ENCODE peak calls at places on chromosomes 3 and 15, in seven cellular contexts. J is osteocyte, P is HepG2, H is foreskin fibroblast, K is uterus, W is OCI-LY7, M is bronchial epithelial cell. T is an unnamed sample.

GRCh38 chr3:169787120-169787519 is 13.9 kb downstream of the MYNN start:
- DNase-seq in J (no peak), P (no peak), H (no peak), K (no peak), W (no peak), M (no peak), T (no peak)

GRCh38 chr3:5162102-5162501 is 25.4 kb upstream of the EDEM1 start:
- DNase-seq in J (no peak), P (peak), H (peak), K (no peak), W (no peak), M (peak), T (no peak)

GRCh38 chr3:117252208-117252607 is 542.6 kb downstream of the TUSC7 start:
- DNase-seq in J (no peak), P (no peak), H (peak), K (no peak), W (no peak), M (peak), T (no peak)

GRCh38 chr3:101827211-101828174 is 21.8 kb upstream of the NFKBIZ start:
- DNase-seq in J (no peak), P (peak), H (peak), K (peak), W (peak), M (peak), T (peak)

GRCh38 chr3:70065666-70066253 is 66.2 kb downstream of the SAMMSON start:
- DNase-seq in J (no peak), P (no peak), H (no peak), K (no peak), W (no peak), M (no peak), T (no peak)

GRCh38 chr3:9059489-9060400 is 96.5 kb upstream of the RAD18 start:
- DNase-seq in J (no peak), P (no peak), H (no peak), K (no peak), W (no peak), M (no peak), T (no peak)

GRCh38 chr3:175187586-175187985 is 328.5 kb downstream of the NAALADL2 start:
- DNase-seq in J (no peak), P (no peak), H (no peak), K (no peak), W (no peak), M (no peak), T (no peak)

GRCh38 chr3:141076026-141076797 is 25.1 kb downstream of the SPSB4 start:
- DNase-seq in J (no peak), P (no peak), H (no peak), K (no peak), W (no peak), M (no peak), T (no peak)

GRCh38 chr15:96338772-96339661 is 8.5 kb downstream of the NR2F2 start:
- DNase-seq in J (no peak), P (peak), H (peak), K (no peak), W (no peak), M (no peak), T (no peak)

GRCh38 chr15:89171136-89172072 is 50.0 kb downstream of the RLBP1 start:
- DNase-seq in J (no peak), P (peak), H (peak), K (no peak), W (peak), M (peak), T (peak)

GRCh38 chr3:169094204-169094603 is 569.3 kb downstream of the MECOM start:
- DNase-seq in J (no peak), P (no peak), H (peak), K (no peak), W (no peak), M (no peak), T (no peak)

GRCh38 chr3:32869513-32870047 is 51.8 kb downstream of the TRIM71 start:
- DNase-seq in J (no peak), P (no peak), H (no peak), K (no peak), W (no peak), M (no peak), T (no peak)

GRCh38 chr3:85360742-85361387 is 402.1 kb downstream of the CADM2 start:
- DNase-seq in J (no peak), P (peak), H (peak), K (no peak), W (peak), M (peak), T (no peak)

GRCh38 chr3:169836058-169836941 is 23.6 kb upstream of the LRRC34 start:
- DNase-seq in J (no peak), P (no peak), H (peak), K (no peak), W (peak), M (no peak), T (no peak)

GRCh38 chr3:168117853-168118313 is 22.2 kb upstream of the GOLIM4 start:
- DNase-seq in J (no peak), P (peak), H (peak), K (no peak), W (no peak), M (peak), T (no peak)

GRCh38 chr15:88835646-88836045 is 32.4 kb downstream of the ACAN start:
- DNase-seq in J (no peak), P (no peak), H (peak), K (no peak), W (no peak), M (peak), T (no peak)

GRCh38 chr3:100810671-100811070 is 101.4 kb downstream of the TFG start:
- DNase-seq in J (no peak), P (no peak), H (peak), K (no peak), W (no peak), M (no peak), T (no peak)

GRCh38 chr15:92000709-92001108 is 147.2 kb downstream of the SLCO3A1 start:
- DNase-seq in J (no peak), P (no peak), H (no peak), K (no peak), W (peak), M (no peak), T (no peak)

GRCh38 chr3:14947105-14947885 is at the start of gene NR2C2:
- DNase-seq in J (peak), P (peak), H (peak), K (peak), W (peak), M (peak), T (peak)

GRCh38 chr3:46848271-46849097 is 14.8 kb downstream of the MYL3 start:
- DNase-seq in J (no peak), P (no peak), H (peak), K (no peak), W (peak), M (no peak), T (peak)

GRCh38 chr15:39084683-39085530 is 496.0 kb upstream of the THBS1 start:
- DNase-seq in J (no peak), P (peak), H (peak), K (peak), W (no peak), M (peak), T (no peak)

GRCh38 chr3:11482024-11482423 is 161.7 kb downstream of the VGLL4 start:
- DNase-seq in J (no peak), P (no peak), H (peak), K (peak), W (no peak), M (no peak), T (no peak)

GRCh38 chr15:29568840-29569532 is 253.3 kb downstream of the TJP1 start:
- DNase-seq in J (no peak), P (peak), H (peak), K (no peak), W (peak), M (peak), T (no peak)

GRCh38 chr3:142237891-142238290 is 12.5 kb upstream of the GK5 start:
- DNase-seq in J (no peak), P (no peak), H (peak), K (no peak), W (no peak), M (peak), T (no peak)

GRCh38 chr3:42556089-42556632 is 25.6 kb downstream of the SEC22C start:
- DNase-seq in J (no peak), P (no peak), H (no peak), K (no peak), W (peak), M (no peak), T (no peak)

GRCh38 chr15:99511529-99511864 is 54.3 kb upstream of the MEF2A start:
- DNase-seq in J (no peak), P (no peak), H (peak), K (no peak), W (peak), M (no peak), T (no peak)

GRCh38 chr15:58932791-58933310 is 628 bp downstream of the SLTM start:
- DNase-seq in J (peak), P (no peak), H (no peak), K (no peak), W (no peak), M (peak), T (no peak)

GRCh38 chr3:59313365-59313764 is 263.5 kb upstream of the CFAP20DC start:
- DNase-seq in J (no peak), P (peak), H (peak), K (no peak), W (peak), M (peak), T (peak)

GRCh38 chr15:78054971-78055370 is 22.5 kb downstream of the TBC1D2B start:
- DNase-seq in J (no peak), P (no peak), H (no peak), K (no peak), W (no peak), M (no peak), T (peak)

GRCh38 chr3:128069271-128069670 is 17.0 kb downstream of the SEC61A1 start:
- DNase-seq in J (no peak), P (no peak), H (no peak), K (no peak), W (no peak), M (no peak), T (no peak)

GRCh38 chr3:72633101-72633500 is 215.1 kb downstream of the SHQ1 start:
- DNase-seq in J (no peak), P (no peak), H (peak), K (no peak), W (no peak), M (no peak), T (no peak)

GRCh38 chr3:55897573-55898224 is 410.6 kb upstream of the WNT5A start:
- DNase-seq in J (no peak), P (no peak), H (peak), K (no peak), W (peak), M (peak), T (no peak)

GRCh38 chr3:76134166-76134565 is 348.8 kb upstream of the ZNF717 start:
- DNase-seq in J (no peak), P (no peak), H (peak), K (no peak), W (no peak), M (peak), T (no peak)

GRCh38 chr3:52879090-52879489 is 18.3 kb downstream of the STIMATE start:
- DNase-seq in J (no peak), P (no peak), H (no peak), K (no peak), W (no peak), M (no peak), T (no peak)

GRCh38 chr15:41798607-41799487 is 24.6 kb downstream of the MAPKBP1 start:
- DNase-seq in J (no peak), P (peak), H (peak), K (no peak), W (no peak), M (no peak), T (no peak)

GRCh38 chr15:82301296-82302016 is 38.8 kb downstream of the SAXO2 start:
- DNase-seq in J (peak), P (no peak), H (no peak), K (no peak), W (no peak), M (no peak), T (no peak)

GRCh38 chr3:159818997-159819500 is 169.6 kb upstream of the IL12A start:
- DNase-seq in J (no peak), P (no peak), H (no peak), K (no peak), W (no peak), M (no peak), T (no peak)

GRCh38 chr3:159817571-159817970 is 171.1 kb upstream of the IL12A start:
- DNase-seq in J (no peak), P (no peak), H (no peak), K (no peak), W (no peak), M (no peak), T (no peak)

GRCh38 chr3:159819676-159820075 is 169.0 kb upstream of the IL12A start:
- DNase-seq in J (no peak), P (no peak), H (no peak), K (no peak), W (no peak), M (no peak), T (no peak)

GRCh38 chr3:159817136-159817535 is 171.5 kb upstream of the IL12A start:
- DNase-seq in J (no peak), P (no peak), H (no peak), K (no peak), W (no peak), M (no peak), T (no peak)

DNA sequence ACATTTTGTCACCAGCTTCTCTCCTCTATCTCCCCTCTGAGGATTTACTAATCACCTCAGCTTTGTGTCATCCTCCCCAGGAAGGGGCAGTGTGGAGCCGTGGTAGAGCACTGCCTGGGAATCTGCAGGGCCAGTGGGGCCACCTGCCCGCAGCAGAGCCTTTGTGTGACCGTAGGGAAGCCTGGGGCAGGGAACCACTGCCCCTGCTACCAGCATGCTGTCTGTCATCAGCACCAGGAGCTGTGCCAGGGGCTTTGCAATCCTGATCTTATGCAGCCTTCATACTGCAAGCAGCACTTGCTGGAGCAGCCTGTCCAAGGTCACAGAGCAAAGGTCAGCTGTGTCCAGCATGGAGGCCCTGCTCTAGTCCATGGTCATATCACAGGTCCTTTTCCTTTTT is 170.2 kb upstream of the IL12A start:
- DNase-seq in J (no peak), P (peak), H (peak), K (no peak), W (no peak), M (no peak), T (no peak)
- TF ChIP-seq CTCF in J (peak), P (peak), H (no peak), K (no peak), W (no peak), M (no peak), T (no peak)

DNA sequence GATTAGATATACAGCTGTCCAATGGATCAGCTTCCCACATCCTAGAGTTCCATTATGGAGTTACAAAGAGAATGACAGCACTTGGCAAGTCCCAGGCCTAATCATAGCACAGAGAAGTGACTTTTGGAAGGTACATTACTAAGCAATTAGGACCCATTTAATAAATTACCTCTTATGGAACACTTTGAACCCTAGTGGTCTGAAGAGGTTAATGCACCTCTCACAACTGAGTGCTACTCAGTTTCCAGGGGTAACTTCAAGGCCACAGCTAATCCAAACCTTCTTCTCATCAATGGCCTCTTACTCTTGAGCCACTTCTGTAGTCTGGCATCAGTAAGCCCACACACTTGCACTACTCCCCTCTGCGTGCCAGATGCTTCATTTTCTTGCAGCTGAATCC is 34.9 kb upstream of the MEIS2 start:
- DNase-seq in J (no peak), P (no peak), H (peak), K (no peak), W (peak), M (peak), T (no peak)
- TF ChIP-seq CTCF in J (no peak), P (no peak), H (peak), K (peak), W (peak), M (peak), T (no peak)

GRCh38 chr3:145807990-145808389 is 353.0 kb downstream of the PLOD2 start:
- DNase-seq in J (no peak), P (no peak), H (peak), K (no peak), W (peak), M (no peak), T (no peak)
- TF ChIP-seq CTCF in J (peak), P (no peak), H (no peak), K (peak), W (peak), M (no peak), T (no peak)

DNA sequence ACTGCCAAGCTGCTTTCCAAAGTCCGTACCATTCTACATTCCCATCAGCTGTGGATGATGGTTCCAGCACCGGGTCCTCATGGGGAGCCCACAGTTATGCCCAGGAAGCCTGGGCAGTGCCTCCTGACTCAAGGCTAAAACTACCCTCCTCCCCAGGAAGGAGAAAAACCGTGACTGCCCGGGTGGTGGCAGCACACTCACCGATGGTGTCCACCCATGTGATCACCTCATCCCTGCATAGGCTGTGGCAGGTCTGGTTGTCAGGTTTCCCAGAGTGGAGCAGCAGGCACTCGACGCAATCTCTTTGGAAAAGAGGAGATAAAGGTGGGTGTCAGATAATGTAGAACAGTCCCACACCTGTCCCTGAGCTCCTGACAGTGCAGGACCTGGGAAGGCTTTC is 38.6 kb downstream of the UMPS start:
- DNase-seq in J (no peak), P (peak), H (no peak), K (no peak), W (no peak), M (peak), T (no peak)
- TF ChIP-seq CTCF in J (peak), P (peak), H (no peak), K (no peak), W (peak), M (peak), T (no peak)

GRCh38 chr15:34608517-34608916 is 25.1 kb upstream of the GOLGA8B start:
- DNase-seq in J (no peak), P (no peak), H (no peak), K (no peak), W (no peak), M (no peak), T (no peak)

GRCh38 chr15:34609658-34610057 is 26.2 kb upstream of the GOLGA8B start:
- DNase-seq in J (no peak), P (no peak), H (no peak), K (no peak), W (no peak), M (no peak), T (no peak)

GRCh38 chr15:34609102-34609501 is 25.7 kb upstream of the GOLGA8B start:
- DNase-seq in J (no peak), P (no peak), H (no peak), K (no peak), W (no peak), M (no peak), T (no peak)

GRCh38 chr15:34607832-34608231 is 24.4 kb upstream of the GOLGA8B start:
- DNase-seq in J (no peak), P (no peak), H (no peak), K (no peak), W (no peak), M (no peak), T (no peak)

DNA sequence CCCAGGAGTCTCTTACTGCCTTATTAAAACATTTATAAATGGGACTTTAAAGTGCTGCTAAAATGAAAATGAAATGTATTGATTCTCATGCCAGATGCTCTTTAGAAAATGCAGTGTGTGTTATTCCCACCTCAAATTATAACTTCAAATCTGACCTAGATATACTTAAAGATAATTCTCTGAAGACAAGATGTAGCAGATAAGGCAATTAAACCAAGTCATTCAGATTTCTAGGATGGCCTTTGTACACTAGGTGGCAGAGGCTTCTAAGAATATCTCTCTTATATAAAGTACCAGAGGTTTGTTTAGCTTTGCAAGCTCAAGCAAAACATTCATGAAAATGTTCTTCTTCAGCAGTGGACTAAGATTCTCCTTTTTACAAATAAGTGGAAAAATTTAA is 26.9 kb upstream of the GOLGA8B start:
- DNase-seq in J (no peak), P (no peak), H (peak), K (no peak), W (peak), M (peak), T (no peak)
- TF ChIP-seq CTCF in J (peak), P (no peak), H (peak), K (no peak), W (peak), M (peak), T (no peak)

GRCh38 chr3:67416703-67417102 is 237.7 kb downstream of the SUCLG2 start:
- DNase-seq in J (no peak), P (no peak), H (no peak), K (no peak), W (no peak), M (no peak), T (no peak)
- TF ChIP-seq CTCF in J (peak), P (no peak), H (no peak), K (no peak), W (peak), M (no peak), T (no peak)

GRCh38 chr3:180600473-180600872 is 1.5 kb upstream of the TTC14 start:
- DNase-seq in J (no peak), P (no peak), H (no peak), K (no peak), W (no peak), M (no peak), T (no peak)

DNA sequence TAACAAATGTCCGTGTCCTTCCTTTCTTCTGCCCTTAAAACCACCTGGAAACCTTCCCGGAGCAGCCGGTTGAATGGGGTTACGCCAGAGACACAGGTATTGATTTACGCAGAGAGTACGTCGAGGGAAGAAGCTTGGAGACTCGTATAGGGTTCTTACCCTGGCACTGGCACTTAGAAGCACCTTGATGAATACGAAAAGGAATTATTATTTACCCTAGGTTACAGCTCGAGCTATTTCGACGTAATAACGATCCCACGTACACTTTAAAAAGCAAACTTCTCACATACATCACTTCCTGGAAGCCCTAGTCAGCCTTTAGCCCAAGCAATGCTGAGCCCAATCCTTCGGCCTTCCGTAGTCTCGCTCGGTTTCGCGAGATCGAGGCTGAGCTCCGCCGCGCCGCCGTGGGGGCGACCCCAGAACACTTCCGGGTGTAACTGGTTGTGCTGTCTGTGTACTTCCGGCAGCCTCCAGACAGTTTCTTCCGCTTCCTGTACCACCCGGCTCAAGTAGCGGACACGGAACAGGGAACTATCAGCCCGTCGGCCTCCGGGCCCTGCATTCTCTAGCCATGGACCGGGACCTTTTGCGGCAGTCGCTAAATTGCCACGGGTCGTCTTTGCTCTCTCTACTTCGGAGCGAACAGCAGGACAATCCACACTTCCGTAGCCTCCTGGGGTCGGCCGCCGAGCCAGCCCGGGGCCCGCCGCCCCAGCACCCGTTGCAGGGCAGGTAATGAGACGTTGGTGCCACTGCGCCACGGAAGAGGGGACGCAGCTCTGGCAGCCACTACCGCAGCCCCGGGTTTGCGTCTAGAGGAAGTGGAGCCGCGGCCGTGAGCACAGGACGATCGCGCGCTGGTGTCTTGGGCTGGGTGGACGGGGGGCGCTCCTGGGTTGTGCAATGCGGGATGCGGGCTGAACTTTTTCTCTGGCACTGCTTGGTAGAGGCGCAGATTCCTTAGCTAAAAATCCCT is at the start of gene TTC14:
- DNase-seq in J (peak), P (peak), H (peak), K (peak), W (peak), M (peak), T (peak)
- TF ChIP-seq CTCF in J (peak), P (peak), H (no peak), K (no peak), W (peak), M (no peak), T (no peak)